ENCODE peak calls at places on chromosomes 2 and 18, in ten cellular contexts. A is suprapubic skin, Z is fibroblast of lung, K is keratinocyte, L is OCI-LY7, Q is HFF-Myc, I is AG09319, H is GM12865, B is MCF 10A, P is tibial nerve. R is an unnamed sample.

GRCh38 chr2:213980883-213981282 is 430.0 kb upstream of the VWC2L start:
- DNase-seq in A (no peak), Z (peak), K (no peak), L (no peak), Q (no peak), I (no peak), H (no peak), B (no peak), P (no peak), R (no peak)

GRCh38 chr2:71711470-71711857 is 258.1 kb downstream of the DYSF start:
- DNase-seq in A (no peak), Z (peak), K (no peak), L (no peak), Q (no peak), I (peak), H (no peak), B (peak), P (peak), R (no peak)

GRCh38 chr2:39455826-39456225 is 18.7 kb upstream of the MAP4K3 start:
- DNase-seq in A (no peak), Z (peak), K (no peak), L (no peak), Q (no peak), I (no peak), H (no peak), B (no peak), P (no peak), R (no peak)

GRCh38 chr2:24435391-24436316 is 55.4 kb upstream of the NCOA1 start:
- DNase-seq in A (no peak), Z (peak), K (no peak), L (no peak), Q (no peak), I (peak), H (no peak), B (no peak), P (peak), R (no peak)

GRCh38 chr18:58180738-58181353 is 136.8 kb downstream of the NEDD4L start:
- DNase-seq in A (no peak), Z (no peak), K (no peak), L (peak), Q (no peak), I (no peak), H (peak), B (peak), P (peak), R (peak)

GRCh38 chr2:220215785-220216184 is 588.4 kb downstream of the SLC4A3 start:
- DNase-seq in A (no peak), Z (no peak), K (no peak), L (no peak), Q (no peak), I (no peak), H (no peak), B (no peak), P (no peak), R (no peak)

GRCh38 chr18:9796933-9797549 is 88.7 kb upstream of the TXNDC2 start:
- DNase-seq in A (no peak), Z (no peak), K (no peak), L (no peak), Q (no peak), I (no peak), H (no peak), B (no peak), P (no peak), R (no peak)

GRCh38 chr2:229180658-229181057 is 90.4 kb downstream of the PID1 start:
- DNase-seq in A (no peak), Z (no peak), K (no peak), L (no peak), Q (no peak), I (no peak), H (peak), B (no peak), P (no peak), R (no peak)

GRCh38 chr2:16311521-16312440 is 353.9 kb downstream of the CYRIA start:
- DNase-seq in A (no peak), Z (no peak), K (no peak), L (no peak), Q (no peak), I (no peak), H (no peak), B (no peak), P (no peak), R (no peak)

GRCh38 chr18:39190508-39190907 is 1624.9 kb upstream of the CELF4 start:
- DNase-seq in A (no peak), Z (no peak), K (no peak), L (no peak), Q (no peak), I (no peak), H (peak), B (no peak), P (no peak), R (no peak)

GRCh38 chr2:69926849-69927515 is 12.1 kb downstream of the MXD1 start:
- DNase-seq in A (no peak), Z (no peak), K (no peak), L (no peak), Q (no peak), I (no peak), H (no peak), B (peak), P (no peak), R (no peak)

GRCh38 chr2:143878131-143878530 is 641.8 kb downstream of the ZEB2 start:
- DNase-seq in A (no peak), Z (no peak), K (no peak), L (no peak), Q (no peak), I (no peak), H (no peak), B (no peak), P (no peak), R (no peak)

GRCh38 chr2:197356136-197356535 is 45.6 kb upstream of the ANKRD44 start:
- DNase-seq in A (no peak), Z (no peak), K (no peak), L (peak), Q (no peak), I (no peak), H (no peak), B (no peak), P (no peak), R (no peak)

GRCh38 chr2:123303735-123304134 is 721.4 kb upstream of the CNTNAP5 start:
- DNase-seq in A (no peak), Z (no peak), K (no peak), L (no peak), Q (no peak), I (no peak), H (no peak), B (no peak), P (no peak), R (no peak)

GRCh38 chr2:30691091-30691947 is 115.9 kb downstream of the CAPN13 start:
- DNase-seq in A (no peak), Z (no peak), K (no peak), L (no peak), Q (no peak), I (no peak), H (no peak), B (no peak), P (no peak), R (no peak)

GRCh38 chr2:65429799-65430514 is 2.4 kb downstream of the SPRED2 start:
- DNase-seq in A (no peak), Z (no peak), K (no peak), L (no peak), Q (no peak), I (no peak), H (no peak), B (no peak), P (no peak), R (no peak)

DNA sequence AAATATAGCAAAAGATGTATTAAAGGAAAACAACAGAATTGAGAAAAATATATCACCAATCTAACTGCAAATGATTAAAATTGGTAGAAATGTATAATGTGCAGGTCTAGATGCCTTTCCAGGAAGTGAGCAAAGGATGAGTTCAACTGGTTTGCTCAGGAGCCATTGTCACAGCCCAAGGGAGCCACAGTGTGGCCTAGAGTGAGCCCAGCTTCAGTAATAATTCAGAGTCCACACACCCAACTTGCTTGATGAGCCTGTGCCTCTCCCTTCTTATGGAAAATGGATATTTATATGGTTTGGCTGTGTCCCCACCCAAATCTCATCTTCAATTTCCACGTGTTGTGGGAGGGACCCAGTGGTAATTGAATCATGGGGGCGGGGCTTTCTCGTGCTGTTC is 92.2 kb upstream of the ASAP2 start:
- DNase-seq in A (no peak), Z (no peak), K (no peak), L (no peak), Q (no peak), I (no peak), H (peak), B (peak), P (no peak), R (no peak)
- TF ChIP-seq CTCF in A (no peak), Z (no peak), K (peak), L (no peak), Q (no peak), I (no peak), H (no peak), B (no peak), P (no peak), R (no peak)

GRCh38 chr18:52367962-52368745 is 28.2 kb downstream of the DCC start:
- DNase-seq in A (no peak), Z (no peak), K (no peak), L (no peak), Q (no peak), I (no peak), H (peak), B (no peak), P (no peak), R (no peak)
- TF ChIP-seq CTCF in A (no peak), Z (no peak), K (no peak), L (no peak), Q (no peak), I (no peak), H (no peak), B (no peak), P (no peak), R (no peak)

DNA sequence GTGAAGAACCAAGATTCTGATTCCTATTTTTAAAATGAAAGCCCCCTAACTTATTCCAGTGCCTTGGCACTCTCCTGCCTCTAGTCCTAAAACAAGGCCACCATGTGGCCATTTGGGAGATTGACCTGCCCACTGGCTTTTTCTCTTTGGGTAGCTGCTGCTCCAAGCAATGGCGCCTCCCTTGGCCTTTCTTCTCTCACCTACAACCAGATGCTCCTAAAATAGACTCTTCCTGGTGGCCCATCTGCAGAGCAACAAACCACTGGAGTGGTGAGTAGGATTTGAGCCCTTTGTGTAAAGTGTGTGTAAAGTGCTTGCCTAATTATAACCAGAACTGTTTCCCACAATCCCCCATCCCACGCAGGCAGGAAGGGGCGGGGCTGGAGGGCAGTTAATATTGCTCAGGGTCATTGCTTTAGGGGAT is 114.2 kb downstream of the FHOD3 start:
- DNase-seq in A (no peak), Z (no peak), K (no peak), L (no peak), Q (peak), I (no peak), H (peak), B (peak), P (no peak), R (no peak)
- TF ChIP-seq CTCF in A (no peak), Z (peak), K (peak), L (peak), Q (peak), I (peak), H (peak), B (peak), P (no peak), R (no peak)

GRCh38 chr2:42832289-42832634 is 39.9 kb upstream of the HAAO start:
- DNase-seq in A (peak), Z (no peak), K (no peak), L (no peak), Q (no peak), I (no peak), H (no peak), B (no peak), P (no peak), R (no peak)
- TF ChIP-seq CTCF in A (no peak), Z (no peak), K (no peak), L (no peak), Q (no peak), I (no peak), H (no peak), B (no peak), P (no peak), R (no peak)

GRCh38 chr18:74936343-74936742 is 272.6 kb downstream of the PTGR3 start:
- DNase-seq in A (no peak), Z (no peak), K (no peak), L (no peak), Q (no peak), I (no peak), H (no peak), B (no peak), P (no peak), R (no peak)
- TF ChIP-seq CTCF in A (no peak), Z (no peak), K (no peak), L (no peak), Q (no peak), I (no peak), H (no peak), B (no peak), P (no peak), R (no peak)

R was measured in activated B cell treated with CpG ODN at 0.5 μM for 24 hours.